ENCODE peak calls at places on chromosomes 13 and 19, in ten cellular contexts. M is AG10803, U is NCI-H1694, H is fibroblast of mammary gland, R is WERI-Rb-1, K is SJSA1, L is colonic mucosa, Y is Calu3, E is GM04503, B is cardiac muscle cell. V is an unnamed sample.

GRCh38 chr13:75907044-75907443 is 270.9 kb downstream of the LMO7 start:
- DNase-seq in K (no peak), M (no peak), E (no peak), R (peak; percentile 31), B (no peak), L (no peak), Y (no peak), U (peak; percentile 84), H (no peak), V (no peak)

GRCh38 chr19:19405919-19406877 is 723 bp downstream of the GATAD2A start:
- DNase-seq in K (no peak), R (peak; percentile 55), U (no peak), B (peak; percentile 50), Y (peak; percentile 42), E (no peak), L (peak; percentile 59), M (peak; percentile 58), H (peak; percentile 73), V (no peak)

GRCh38 chr13:101757446-101758039 is 305.1 kb downstream of the ITGBL1 start:
- DNase-seq in B (peak; percentile 23), Y (no peak), M (peak; percentile 61), R (no peak), K (no peak), E (no peak), H (peak; percentile 63), L (no peak), U (peak; percentile 58), V (no peak)

GRCh38 chr19:37217533-37217854 is 520 bp upstream of the ZNF383 start:
- DNase-seq in H (no peak), U (no peak), Y (no peak), L (no peak), R (no peak), E (no peak), M (no peak), K (no peak), B (no peak), V (no peak)

GRCh38 chr19:49691243-49692101 is 556 bp downstream of the CPT1C start:
- DNase-seq in Y (no peak), K (no peak), B (peak; percentile 86), L (peak; percentile 44), M (peak; percentile 63), E (no peak), R (peak; percentile 90), U (peak; percentile 73), H (peak; percentile 70), V (peak; percentile 48)

GRCh38 chr19:48836089-48837017 is at the start of gene HSD17B14:
- DNase-seq in K (no peak), M (peak; percentile 43), U (peak; percentile 41), H (peak; percentile 17), R (peak; percentile 64), B (peak; percentile 68), Y (no peak), E (no peak), L (no peak), V (no peak)

GRCh38 chr13:66461021-66461420 is 769.1 kb downstream of the PCDH9 start:
- DNase-seq in R (no peak), M (no peak), H (peak; percentile 25), U (no peak), E (no peak), L (no peak), Y (no peak), K (no peak), B (peak; percentile 2), V (no peak)

GRCh38 chr19:33220115-33220514 is 5.5 kb downstream of the SLC7A10 start:
- DNase-seq in E (no peak), B (no peak), R (no peak), K (no peak), M (no peak), H (no peak), L (no peak), Y (no peak), U (no peak), V (no peak)

GRCh38 chr19:40642757-40643325 is 41.7 kb downstream of the LTBP4 start:
- DNase-seq in M (peak; percentile 44), Y (no peak), K (no peak), H (peak; percentile 68), L (no peak), E (no peak), B (no peak), U (no peak), R (no peak), V (no peak)

GRCh38 chr13:100610399-100611347 is 22.1 kb upstream of the GGACT start:
- DNase-seq in L (no peak), M (no peak), K (no peak), R (peak; percentile 85), E (no peak), B (no peak), Y (no peak), U (no peak), H (no peak), V (no peak)

GRCh38 chr19:41531438-41532311 is 44.3 kb upstream of the CEACAM21 start:
- DNase-seq in E (no peak), R (no peak), B (peak; percentile 95), H (peak; percentile 78), U (no peak), L (peak; percentile 59), Y (peak; percentile 60), M (peak; percentile 63), K (no peak), V (no peak)

GRCh38 chr13:98171806-98172569 is 5.1 kb downstream of the RNF113B start:
- DNase-seq in M (peak; percentile 75), H (peak; percentile 46), E (no peak), L (no peak), B (peak; percentile 20), R (no peak), K (peak; percentile 47), Y (no peak), U (no peak), V (no peak)

GRCh38 chr13:58343081-58343480 is 711.5 kb downstream of the PCDH17 start:
- DNase-seq in E (no peak), L (no peak), Y (no peak), M (no peak), U (no peak), B (no peak), R (no peak), H (no peak), K (no peak), V (no peak)

GRCh38 chr13:40064723-40065122 is 409.3 kb downstream of the COG6 start:
- DNase-seq in E (peak; percentile 82), R (no peak), H (peak; percentile 100), Y (peak; percentile 9), U (no peak), L (no peak), K (no peak), M (peak; percentile 91), B (peak; percentile 86), V (peak; percentile 56)

GRCh38 chr19:41588497-41589209 is 12.7 kb downstream of the CEACAM21 start:
- DNase-seq in H (peak; percentile 14), U (no peak), R (no peak), K (no peak), E (no peak), L (no peak), B (peak; percentile 48), Y (peak; percentile 61), M (peak; percentile 16), V (no peak)

GRCh38 chr13:50198508-50198907 is 183.3 kb downstream of the KCNRG start:
- DNase-seq in Y (no peak), L (no peak), H (peak; percentile 95), B (peak; percentile 83), K (no peak), R (no peak), M (peak; percentile 66), U (no peak), E (no peak), V (no peak)

GRCh38 chr13:20441879-20442278 is 83.8 kb downstream of the CRYL1 start:
- DNase-seq in R (no peak), U (no peak), H (peak; percentile 64), E (no peak), L (no peak), Y (peak; percentile 10), M (no peak), K (no peak), B (peak; percentile 73), V (no peak)

GRCh38 chr19:10725415-10725814 is 7.5 kb downstream of the DNM2 start:
- DNase-seq in K (no peak), H (no peak), M (no peak), U (no peak), Y (no peak), L (no peak), B (no peak), R (no peak), E (no peak), V (no peak)

GRCh38 chr19:54403054-54403453 is 12.2 kb upstream of the TTYH1 start:
- DNase-seq in M (no peak), L (no peak), R (no peak), U (no peak), B (no peak), Y (no peak), K (no peak), H (no peak), E (no peak), V (no peak)

GRCh38 chr13:39284801-39285388 is 246.6 kb downstream of the NHLRC3 start:
- DNase-seq in K (no peak), E (no peak), U (no peak), H (no peak), M (no peak), Y (no peak), L (no peak), B (peak; percentile 46), R (no peak), V (no peak)

GRCh38 chr13:25085125-25085742 is 10.7 kb upstream of the PABPC3 start:
- DNase-seq in M (peak; percentile 35), H (peak; percentile 48), B (peak; percentile 59), U (peak; percentile 2), Y (peak; percentile 46), L (peak; percentile 32), R (peak; percentile 90), E (no peak), K (no peak), V (no peak)

GRCh38 chr19:7658219-7658686 is 10.6 kb upstream of the RETN start:
- DNase-seq in B (no peak), Y (no peak), M (no peak), R (no peak), U (no peak), H (no peak), E (no peak), K (no peak), L (no peak), V (no peak)

GRCh38 chr13:91813255-91813654 is 414.8 kb downstream of the GPC5 start:
- DNase-seq in Y (no peak), H (no peak), M (no peak), L (no peak), B (peak; percentile 10), U (peak; percentile 14), R (no peak), E (no peak), K (no peak), V (no peak)

GRCh38 chr19:48928164-48929005 is 5.1 kb upstream of the DHDH start:
- DNase-seq in E (no peak), U (no peak), H (peak; percentile 19), M (no peak), L (peak; percentile 51), B (peak; percentile 79), K (no peak), Y (peak; percentile 39), R (no peak), V (no peak)

GRCh38 chr19:49932731-49933131 is 3.4 kb upstream of the NUP62 start:
- DNase-seq in Y (no peak), K (no peak), L (no peak), U (no peak), M (no peak), B (no peak), R (no peak), H (no peak), E (no peak), V (no peak)

GRCh38 chr13:104855581-104855980 is 1679.9 kb downstream of the EFNB2 start:
- DNase-seq in R (no peak), M (no peak), U (no peak), B (no peak), K (no peak), E (no peak), Y (no peak), L (no peak), H (no peak), V (no peak)